ENCODE peak calls at places on chromosomes 12 and 14, in four cellular contexts. One of them, this sample, is unnamed.
A peak's percentile ranks its signal among the peaks of the same experiment; 100 is the strongest.

GRCh38 chr12:131282292-131283080 is 328.8 kb downstream of the ADGRD1 start:
- DNase-seq in stimulated activated CD8-positive, alpha-beta memory T cell treated with anti-CD3 and anti-CD28 coated beads, Interleukin-15, amount 100 ng/mL, for 1 hour: no peak
- DNase-seq in mucosa of gallbladder: peak; percentile 8
- DNase-seq in uterus: no peak
- DNase-seq in this sample: no peak

GRCh38 chr12:24404086-24404815 is 454.8 kb upstream of the SOX5 start:
- DNase-seq in stimulated activated CD8-positive, alpha-beta memory T cell treated with anti-CD3 and anti-CD28 coated beads, Interleukin-15, amount 100 ng/mL, for 1 hour: no peak
- DNase-seq in mucosa of gallbladder: no peak
- DNase-seq in uterus: no peak
- DNase-seq in this sample: no peak

GRCh38 chr12:82866227-82866803 is 179.6 kb downstream of the TMTC2 start:
- DNase-seq in stimulated activated CD8-positive, alpha-beta memory T cell treated with anti-CD3 and anti-CD28 coated beads, Interleukin-15, amount 100 ng/mL, for 1 hour: no peak
- DNase-seq in mucosa of gallbladder: no peak
- DNase-seq in uterus: no peak
- DNase-seq in this sample: no peak

GRCh38 chr14:88264116-88264515 is 59.0 kb downstream of the KCNK10 start:
- DNase-seq in stimulated activated CD8-positive, alpha-beta memory T cell treated with anti-CD3 and anti-CD28 coated beads, Interleukin-15, amount 100 ng/mL, for 1 hour: no peak
- DNase-seq in mucosa of gallbladder: no peak
- DNase-seq in uterus: no peak
- DNase-seq in this sample: no peak

GRCh38 chr14:22962061-22962676 is 5.3 kb upstream of the HAUS4 start:
- DNase-seq in stimulated activated CD8-positive, alpha-beta memory T cell treated with anti-CD3 and anti-CD28 coated beads, Interleukin-15, amount 100 ng/mL, for 1 hour: no peak
- DNase-seq in mucosa of gallbladder: no peak
- DNase-seq in uterus: no peak
- DNase-seq in this sample: no peak

GRCh38 chr12:107091989-107092641 is 1.2 kb downstream of the CRY1 start:
- DNase-seq in stimulated activated CD8-positive, alpha-beta memory T cell treated with anti-CD3 and anti-CD28 coated beads, Interleukin-15, amount 100 ng/mL, for 1 hour: no peak
- DNase-seq in mucosa of gallbladder: peak; percentile 42
- DNase-seq in uterus: no peak
- DNase-seq in this sample: peak; percentile 84

GRCh38 chr14:102052522-102052921 is 34.3 kb downstream of the HSP90AA1 start:
- DNase-seq in stimulated activated CD8-positive, alpha-beta memory T cell treated with anti-CD3 and anti-CD28 coated beads, Interleukin-15, amount 100 ng/mL, for 1 hour: no peak
- DNase-seq in mucosa of gallbladder: no peak
- DNase-seq in uterus: no peak
- DNase-seq in this sample: no peak

GRCh38 chr14:69241577-69241976 is 18.4 kb upstream of the GALNT16 start:
- DNase-seq in stimulated activated CD8-positive, alpha-beta memory T cell treated with anti-CD3 and anti-CD28 coated beads, Interleukin-15, amount 100 ng/mL, for 1 hour: no peak
- DNase-seq in mucosa of gallbladder: no peak
- DNase-seq in uterus: no peak
- DNase-seq in this sample: no peak

GRCh38 chr14:99602054-99602787 is 1.8 kb downstream of the CCDC85C start:
- DNase-seq in stimulated activated CD8-positive, alpha-beta memory T cell treated with anti-CD3 and anti-CD28 coated beads, Interleukin-15, amount 100 ng/mL, for 1 hour: no peak
- DNase-seq in mucosa of gallbladder: peak; percentile 31
- DNase-seq in uterus: no peak
- DNase-seq in this sample: no peak

GRCh38 chr12:94874986-94875312 is 128.5 kb downstream of the NDUFA12 start:
- DNase-seq in stimulated activated CD8-positive, alpha-beta memory T cell treated with anti-CD3 and anti-CD28 coated beads, Interleukin-15, amount 100 ng/mL, for 1 hour: no peak
- DNase-seq in mucosa of gallbladder: no peak
- DNase-seq in uterus: no peak
- DNase-seq in this sample: peak; percentile 52

GRCh38 chr14:74324945-74325361 is 22.2 kb upstream of the ABCD4 start:
- DNase-seq in stimulated activated CD8-positive, alpha-beta memory T cell treated with anti-CD3 and anti-CD28 coated beads, Interleukin-15, amount 100 ng/mL, for 1 hour: no peak
- DNase-seq in mucosa of gallbladder: no peak
- DNase-seq in uterus: no peak
- DNase-seq in this sample: peak; percentile 7

GRCh38 chr14:23660290-23661226 is 24.4 kb downstream of the DHRS2 start:
- DNase-seq in stimulated activated CD8-positive, alpha-beta memory T cell treated with anti-CD3 and anti-CD28 coated beads, Interleukin-15, amount 100 ng/mL, for 1 hour: no peak
- DNase-seq in mucosa of gallbladder: no peak
- DNase-seq in uterus: no peak
- DNase-seq in this sample: no peak

GRCh38 chr12:67940780-67941243 is 48.4 kb upstream of the IFNG-AS1 start:
- DNase-seq in stimulated activated CD8-positive, alpha-beta memory T cell treated with anti-CD3 and anti-CD28 coated beads, Interleukin-15, amount 100 ng/mL, for 1 hour: no peak
- DNase-seq in mucosa of gallbladder: peak; percentile 43
- DNase-seq in uterus: no peak
- DNase-seq in this sample: no peak

GRCh38 chr12:38384816-38385491 is 68.4 kb downstream of the ALG10B start:
- DNase-seq in stimulated activated CD8-positive, alpha-beta memory T cell treated with anti-CD3 and anti-CD28 coated beads, Interleukin-15, amount 100 ng/mL, for 1 hour: no peak
- DNase-seq in mucosa of gallbladder: no peak
- DNase-seq in uterus: no peak
- DNase-seq in this sample: no peak

This sample was measured in NCI-H748 treated with DMSO at 0.1 percent for 48 hours.